ENCODE peak calls at places on chromosomes 16 and 17, in ten cellular contexts. One of them, this sample, is unnamed.

GRCh38 chr17:29504711-29505110 is 62.1 kb downstream of the ABHD15 start:
- DNase-seq in PC-9: no peak
- DNase-seq in progenitor cell of endocrine pancreas: no peak
- DNase-seq in mammary epithelial cell: no peak
- DNase-seq in ovary: no peak
- DNase-seq in GM06990: no peak
- DNase-seq in lower lobe of right lung: no peak
- DNase-seq in lower leg skin: no peak
- DNase-seq in H9: no peak
- DNase-seq in GM23338: no peak
- DNase-seq in this sample: no peak

GRCh38 chr16:75247249-75247648 is 4.2 kb downstream of the BCAR1 start:
- DNase-seq in lower leg skin: no peak
- DNase-seq in ovary: no peak
- DNase-seq in GM06990: no peak
- DNase-seq in progenitor cell of endocrine pancreas: no peak
- DNase-seq in lower lobe of right lung: no peak
- DNase-seq in GM23338: no peak
- DNase-seq in mammary epithelial cell: no peak
- DNase-seq in H9: no peak
- DNase-seq in PC-9: no peak
- DNase-seq in this sample: no peak

GRCh38 chr17:4504188-4504587 is 5.5 kb downstream of the SPNS2 start:
- DNase-seq in PC-9: peak; percentile 79
- DNase-seq in lower lobe of right lung: no peak
- DNase-seq in ovary: no peak
- DNase-seq in progenitor cell of endocrine pancreas: no peak
- DNase-seq in lower leg skin: no peak
- DNase-seq in GM23338: no peak
- DNase-seq in H9: no peak
- DNase-seq in GM06990: no peak
- DNase-seq in mammary epithelial cell: no peak
- DNase-seq in this sample: no peak

GRCh38 chr17:39772415-39772814 is 34.7 kb downstream of the GRB7 start:
- DNase-seq in progenitor cell of endocrine pancreas: no peak
- DNase-seq in PC-9: no peak
- DNase-seq in GM06990: no peak
- DNase-seq in ovary: no peak
- DNase-seq in GM23338: no peak
- DNase-seq in H9: no peak
- DNase-seq in mammary epithelial cell: no peak
- DNase-seq in lower lobe of right lung: no peak
- DNase-seq in lower leg skin: no peak
- DNase-seq in this sample: no peak

GRCh38 chr16:70267516-70267915 is 15.8 kb upstream of the EXOSC6 start:
- DNase-seq in lower lobe of right lung: no peak
- DNase-seq in PC-9: no peak
- DNase-seq in ovary: no peak
- DNase-seq in GM23338: peak; percentile 85
- DNase-seq in H9: peak; percentile 72
- DNase-seq in GM06990: no peak
- DNase-seq in mammary epithelial cell: peak; percentile 21
- DNase-seq in progenitor cell of endocrine pancreas: no peak
- DNase-seq in lower leg skin: no peak
- DNase-seq in this sample: no peak

GRCh38 chr17:49018673-49019215 is 21.6 kb downstream of the IGF2BP1 start:
- DNase-seq in PC-9: no peak
- DNase-seq in H9: peak; percentile 2
- DNase-seq in ovary: no peak
- DNase-seq in GM06990: no peak
- DNase-seq in lower lobe of right lung: no peak
- DNase-seq in mammary epithelial cell: no peak
- DNase-seq in GM23338: no peak
- DNase-seq in progenitor cell of endocrine pancreas: no peak
- DNase-seq in lower leg skin: peak; percentile 56
- DNase-seq in this sample: no peak

GRCh38 chr17:81253358-81254131 is 14.4 kb downstream of the NDUFAF8 start:
- DNase-seq in ovary: peak; percentile 72
- DNase-seq in PC-9: no peak
- DNase-seq in progenitor cell of endocrine pancreas: no peak
- DNase-seq in mammary epithelial cell: no peak
- DNase-seq in lower lobe of right lung: peak; percentile 70
- DNase-seq in lower leg skin: no peak
- DNase-seq in H9: no peak
- DNase-seq in GM23338: no peak
- DNase-seq in GM06990: no peak
- DNase-seq in this sample: no peak

GRCh38 chr16:60199154-60199553 is 1465.0 kb upstream of the GOT2 start:
- DNase-seq in ovary: no peak
- DNase-seq in progenitor cell of endocrine pancreas: no peak
- DNase-seq in GM23338: no peak
- DNase-seq in mammary epithelial cell: no peak
- DNase-seq in lower leg skin: no peak
- DNase-seq in H9: no peak
- DNase-seq in lower lobe of right lung: no peak
- DNase-seq in PC-9: no peak
- DNase-seq in GM06990: no peak
- DNase-seq in this sample: no peak

GRCh38 chr16:67968440-67969285 is at the start of gene SLC12A4:
- DNase-seq in progenitor cell of endocrine pancreas: peak; percentile 73
- DNase-seq in PC-9: peak; percentile 50
- DNase-seq in lower leg skin: peak; percentile 96
- DNase-seq in mammary epithelial cell: peak; percentile 71
- DNase-seq in H9: peak; percentile 93
- DNase-seq in lower lobe of right lung: peak; percentile 86
- DNase-seq in ovary: peak; percentile 85
- DNase-seq in GM23338: peak; percentile 92
- DNase-seq in GM06990: peak; percentile 91
- DNase-seq in this sample: peak; percentile 92

GRCh38 chr17:59848778-59849177 is 44.0 kb downstream of the TUBD1 start:
- DNase-seq in lower lobe of right lung: peak; percentile 90
- DNase-seq in PC-9: peak; percentile 91
- DNase-seq in GM06990: peak; percentile 75
- DNase-seq in mammary epithelial cell: peak; percentile 48
- DNase-seq in H9: no peak
- DNase-seq in lower leg skin: peak; percentile 96
- DNase-seq in ovary: peak; percentile 72
- DNase-seq in progenitor cell of endocrine pancreas: no peak
- DNase-seq in GM23338: no peak
- DNase-seq in this sample: no peak

GRCh38 chr17:41784207-41784744 is 2.2 kb downstream of the JUP start:
- DNase-seq in ovary: no peak
- DNase-seq in H9: peak; percentile 86
- DNase-seq in mammary epithelial cell: peak; percentile 95
- DNase-seq in GM23338: peak; percentile 75
- DNase-seq in PC-9: peak; percentile 74
- DNase-seq in GM06990: no peak
- DNase-seq in lower lobe of right lung: no peak
- DNase-seq in lower leg skin: no peak
- DNase-seq in progenitor cell of endocrine pancreas: no peak
- DNase-seq in this sample: no peak

GRCh38 chr17:63774141-63774981 is at the start of gene DDX42:
- DNase-seq in ovary: peak; percentile 90
- DNase-seq in progenitor cell of endocrine pancreas: peak; percentile 84
- DNase-seq in PC-9: no peak
- DNase-seq in GM06990: no peak
- DNase-seq in H9: peak; percentile 60
- DNase-seq in GM23338: peak; percentile 94
- DNase-seq in lower lobe of right lung: peak; percentile 91
- DNase-seq in mammary epithelial cell: no peak
- DNase-seq in lower leg skin: peak; percentile 97
- DNase-seq in this sample: peak; percentile 95

GRCh38 chr16:50354082-50354481 is 14.7 kb downstream of the BRD7 start:
- DNase-seq in progenitor cell of endocrine pancreas: no peak
- DNase-seq in lower lobe of right lung: no peak
- DNase-seq in GM06990: no peak
- DNase-seq in H9: no peak
- DNase-seq in ovary: no peak
- DNase-seq in GM23338: no peak
- DNase-seq in PC-9: no peak
- DNase-seq in mammary epithelial cell: no peak
- DNase-seq in lower leg skin: no peak
- DNase-seq in this sample: no peak

GRCh38 chr16:77951788-77952187 is 70.6 kb upstream of the CLEC3A start:
- DNase-seq in lower leg skin: no peak
- DNase-seq in ovary: no peak
- DNase-seq in PC-9: no peak
- DNase-seq in GM23338: peak; percentile 91
- DNase-seq in lower lobe of right lung: no peak
- DNase-seq in progenitor cell of endocrine pancreas: no peak
- DNase-seq in mammary epithelial cell: peak; percentile 10
- DNase-seq in GM06990: no peak
- DNase-seq in H9: no peak
- DNase-seq in this sample: no peak
- TF ChIP-seq CTCF in lower leg skin: no peak
- TF ChIP-seq CTCF in ovary: no peak
- TF ChIP-seq CTCF in PC-9: peak; percentile 50
- TF ChIP-seq CTCF in GM23338: peak; percentile 76
- TF ChIP-seq CTCF in lower lobe of right lung: peak; percentile 39
- TF ChIP-seq CTCF in progenitor cell of endocrine pancreas: peak; percentile 55
- TF ChIP-seq CTCF in mammary epithelial cell: peak; percentile 4
- TF ChIP-seq CTCF in GM06990: peak; percentile 58
- TF ChIP-seq CTCF in H9: peak; percentile 80
- TF ChIP-seq CTCF in this sample: no peak

DNA sequence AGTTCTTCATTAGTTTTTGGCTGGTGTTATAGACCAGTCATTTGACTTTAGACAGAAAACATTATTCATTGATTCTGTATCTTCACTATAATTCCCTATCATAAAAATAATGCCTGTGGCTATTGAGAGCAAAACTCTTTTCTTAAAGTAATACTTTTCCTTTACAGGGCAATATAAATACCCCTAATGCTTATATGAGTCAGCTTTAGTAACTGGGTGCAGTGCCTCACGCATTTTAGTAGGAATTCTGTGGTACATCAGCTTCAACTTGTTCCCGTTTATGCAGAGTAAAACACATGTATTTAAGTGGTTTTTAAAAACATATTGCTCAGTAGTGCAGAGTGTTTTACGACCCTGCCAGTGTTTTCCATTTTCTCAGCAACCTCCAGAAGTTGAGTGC is 68.1 kb downstream of the SEC14L1 start:
- DNase-seq in mammary epithelial cell: no peak
- DNase-seq in GM23338: no peak
- DNase-seq in progenitor cell of endocrine pancreas: no peak
- DNase-seq in GM06990: no peak
- DNase-seq in H9: no peak
- DNase-seq in ovary: no peak
- DNase-seq in lower leg skin: no peak
- DNase-seq in lower lobe of right lung: no peak
- DNase-seq in PC-9: no peak
- DNase-seq in this sample: no peak
- TF ChIP-seq CTCF in mammary epithelial cell: no peak
- TF ChIP-seq CTCF in GM23338: no peak
- TF ChIP-seq CTCF in progenitor cell of endocrine pancreas: no peak
- TF ChIP-seq CTCF in GM06990: no peak
- TF ChIP-seq CTCF in H9: no peak
- TF ChIP-seq CTCF in ovary: no peak
- TF ChIP-seq CTCF in lower leg skin: no peak
- TF ChIP-seq CTCF in lower lobe of right lung: no peak
- TF ChIP-seq CTCF in PC-9: no peak
- TF ChIP-seq CTCF in this sample: no peak

GRCh38 chr17:33205552-33205951 is 87.5 kb downstream of the ASIC2 start:
- DNase-seq in mammary epithelial cell: no peak
- DNase-seq in GM23338: no peak
- DNase-seq in PC-9: no peak
- DNase-seq in H9: peak; percentile 16
- DNase-seq in GM06990: no peak
- DNase-seq in progenitor cell of endocrine pancreas: no peak
- DNase-seq in lower leg skin: peak; percentile 23
- DNase-seq in lower lobe of right lung: no peak
- DNase-seq in ovary: no peak
- DNase-seq in this sample: no peak

GRCh38 chr17:33204701-33205100 is 88.4 kb downstream of the ASIC2 start:
- DNase-seq in progenitor cell of endocrine pancreas: no peak
- DNase-seq in lower lobe of right lung: no peak
- DNase-seq in PC-9: no peak
- DNase-seq in GM23338: no peak
- DNase-seq in H9: no peak
- DNase-seq in ovary: no peak
- DNase-seq in GM06990: no peak
- DNase-seq in mammary epithelial cell: no peak
- DNase-seq in lower leg skin: no peak
- DNase-seq in this sample: no peak

GRCh38 chr17:33210240-33210639 is 82.9 kb downstream of the ASIC2 start:
- DNase-seq in lower lobe of right lung: no peak
- DNase-seq in GM06990: no peak
- DNase-seq in GM23338: no peak
- DNase-seq in ovary: no peak
- DNase-seq in PC-9: no peak
- DNase-seq in lower leg skin: peak; percentile 56
- DNase-seq in H9: no peak
- DNase-seq in mammary epithelial cell: no peak
- DNase-seq in progenitor cell of endocrine pancreas: no peak
- DNase-seq in this sample: no peak

GRCh38 chr17:33207231-33207630 is 85.9 kb downstream of the ASIC2 start:
- DNase-seq in mammary epithelial cell: no peak
- DNase-seq in ovary: no peak
- DNase-seq in GM06990: no peak
- DNase-seq in lower lobe of right lung: no peak
- DNase-seq in progenitor cell of endocrine pancreas: no peak
- DNase-seq in lower leg skin: no peak
- DNase-seq in H9: peak; percentile 8
- DNase-seq in PC-9: no peak
- DNase-seq in GM23338: no peak
- DNase-seq in this sample: no peak

GRCh38 chr17:33209671-33210070 is 83.4 kb downstream of the ASIC2 start:
- DNase-seq in ovary: no peak
- DNase-seq in lower leg skin: peak; percentile 6
- DNase-seq in lower lobe of right lung: no peak
- DNase-seq in progenitor cell of endocrine pancreas: no peak
- DNase-seq in GM23338: no peak
- DNase-seq in H9: peak; percentile 7
- DNase-seq in GM06990: no peak
- DNase-seq in PC-9: no peak
- DNase-seq in mammary epithelial cell: no peak
- DNase-seq in this sample: no peak
- TF ChIP-seq CTCF in ovary: no peak
- TF ChIP-seq CTCF in lower leg skin: no peak
- TF ChIP-seq CTCF in lower lobe of right lung: no peak
- TF ChIP-seq CTCF in progenitor cell of endocrine pancreas: no peak
- TF ChIP-seq CTCF in GM23338: no peak
- TF ChIP-seq CTCF in H9: no peak
- TF ChIP-seq CTCF in GM06990: no peak
- TF ChIP-seq CTCF in PC-9: no peak
- TF ChIP-seq CTCF in mammary epithelial cell: no peak
- TF ChIP-seq CTCF in this sample: no peak

DNA sequence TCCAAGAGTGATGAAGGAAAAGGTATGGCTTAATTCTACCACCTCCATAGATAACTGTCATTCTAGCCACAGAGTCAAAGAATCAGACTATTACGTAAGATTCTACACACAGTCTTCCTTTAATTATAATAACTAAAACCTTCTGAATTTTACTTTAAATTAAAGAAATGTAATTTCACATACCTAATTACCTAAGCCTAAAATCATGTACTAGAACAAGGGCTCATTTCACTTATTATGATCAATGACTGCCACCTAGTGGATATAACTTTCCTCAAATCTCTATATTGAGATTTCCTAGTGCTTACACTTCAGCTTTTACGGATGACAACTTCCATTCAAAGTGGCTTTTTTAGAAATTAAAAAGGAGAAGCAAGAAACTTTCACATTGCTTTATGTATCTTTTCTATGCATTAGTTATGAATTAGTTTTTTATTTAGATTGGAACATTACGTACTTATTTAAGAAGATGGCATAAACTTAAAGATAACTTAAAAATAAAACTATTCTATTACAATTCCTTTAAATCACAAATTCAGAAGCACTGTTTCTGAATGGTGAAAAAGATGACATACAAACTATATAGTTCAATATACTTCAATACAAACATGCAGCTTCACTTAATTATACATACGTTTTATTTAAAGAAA is 18.2 kb upstream of the ABCA10 start:
- DNase-seq in lower lobe of right lung: no peak
- DNase-seq in GM23338: peak; percentile 79
- DNase-seq in mammary epithelial cell: peak; percentile 24
- DNase-seq in progenitor cell of endocrine pancreas: no peak
- DNase-seq in GM06990: no peak
- DNase-seq in lower leg skin: no peak
- DNase-seq in H9: no peak
- DNase-seq in ovary: no peak
- DNase-seq in PC-9: no peak
- DNase-seq in this sample: no peak
- TF ChIP-seq CTCF in lower lobe of right lung: peak; percentile 63
- TF ChIP-seq CTCF in GM23338: peak; percentile 86
- TF ChIP-seq CTCF in mammary epithelial cell: peak; percentile 57
- TF ChIP-seq CTCF in progenitor cell of endocrine pancreas: peak; percentile 73
- TF ChIP-seq CTCF in GM06990: peak; percentile 31
- TF ChIP-seq CTCF in lower leg skin: no peak
- TF ChIP-seq CTCF in H9: peak; percentile 78
- TF ChIP-seq CTCF in ovary: peak; percentile 62
- TF ChIP-seq CTCF in PC-9: peak; percentile 85
- TF ChIP-seq CTCF in this sample: peak; percentile 75

This sample was measured in osteocyte.